ENCODE peak calls at places on chromosomes 1 and 21, in ten cellular contexts. One of them, this sample, is unnamed.

GRCh38 chr1:214420341-214420740 is 131.1 kb downstream of the PTPN14 start:
- DNase-seq in stimulated activated CD4-positive, alpha-beta T cell treated with anti-CD3 and anti-CD28 coated beads, Interleukin-4, amount 100 ng/mL, for 4 hours: no peak
- DNase-seq in HFFc6: no peak
- DNase-seq in transverse colon: no peak
- DNase-seq in HL-60: no peak
- DNase-seq in foreskin fibroblast: no peak
- DNase-seq in amygdala: no peak
- DNase-seq in astrocyte: no peak
- DNase-seq in stimulated activated naive B cell treated with anti-CD40 and anti-IgM and Interleukin-4, amounts not matched to agents 10 μg/mL and 1 μg/mL and 100 μg/mL, for 72 hours: no peak
- DNase-seq in brain microvascular endothelial cell: no peak
- DNase-seq in this sample: no peak

GRCh38 chr1:168243200-168243599 is 17.4 kb downstream of the SFT2D2 start:
- DNase-seq in astrocyte: no peak
- DNase-seq in amygdala: no peak
- DNase-seq in HL-60: no peak
- DNase-seq in stimulated activated CD4-positive, alpha-beta T cell treated with anti-CD3 and anti-CD28 coated beads, Interleukin-4, amount 100 ng/mL, for 4 hours: no peak
- DNase-seq in HFFc6: no peak
- DNase-seq in stimulated activated naive B cell treated with anti-CD40 and anti-IgM and Interleukin-4, amounts not matched to agents 10 μg/mL and 1 μg/mL and 100 μg/mL, for 72 hours: no peak
- DNase-seq in transverse colon: no peak
- DNase-seq in brain microvascular endothelial cell: no peak
- DNase-seq in foreskin fibroblast: no peak
- DNase-seq in this sample: no peak

GRCh38 chr1:11058595-11059165 is 1.1 kb downstream of the SRM start:
- DNase-seq in stimulated activated CD4-positive, alpha-beta T cell treated with anti-CD3 and anti-CD28 coated beads, Interleukin-4, amount 100 ng/mL, for 4 hours: no peak
- DNase-seq in brain microvascular endothelial cell: no peak
- DNase-seq in HFFc6: no peak
- DNase-seq in stimulated activated naive B cell treated with anti-CD40 and anti-IgM and Interleukin-4, amounts not matched to agents 10 μg/mL and 1 μg/mL and 100 μg/mL, for 72 hours: no peak
- DNase-seq in foreskin fibroblast: no peak
- DNase-seq in HL-60: no peak
- DNase-seq in transverse colon: peak; percentile 31
- DNase-seq in astrocyte: no peak
- DNase-seq in amygdala: no peak
- DNase-seq in this sample: no peak

GRCh38 chr1:241702436-241702835 is 50.4 kb downstream of the WDR64 start:
- DNase-seq in amygdala: no peak
- DNase-seq in stimulated activated CD4-positive, alpha-beta T cell treated with anti-CD3 and anti-CD28 coated beads, Interleukin-4, amount 100 ng/mL, for 4 hours: no peak
- DNase-seq in HFFc6: peak; percentile 73
- DNase-seq in transverse colon: no peak
- DNase-seq in brain microvascular endothelial cell: no peak
- DNase-seq in HL-60: no peak
- DNase-seq in stimulated activated naive B cell treated with anti-CD40 and anti-IgM and Interleukin-4, amounts not matched to agents 10 μg/mL and 1 μg/mL and 100 μg/mL, for 72 hours: no peak
- DNase-seq in astrocyte: peak; percentile 18
- DNase-seq in foreskin fibroblast: peak; percentile 85
- DNase-seq in this sample: no peak

GRCh38 chr1:85734961-85735360 is 26.7 kb upstream of the ZNHIT6 start:
- DNase-seq in stimulated activated CD4-positive, alpha-beta T cell treated with anti-CD3 and anti-CD28 coated beads, Interleukin-4, amount 100 ng/mL, for 4 hours: no peak
- DNase-seq in brain microvascular endothelial cell: no peak
- DNase-seq in transverse colon: no peak
- DNase-seq in foreskin fibroblast: no peak
- DNase-seq in HL-60: no peak
- DNase-seq in HFFc6: no peak
- DNase-seq in astrocyte: no peak
- DNase-seq in stimulated activated naive B cell treated with anti-CD40 and anti-IgM and Interleukin-4, amounts not matched to agents 10 μg/mL and 1 μg/mL and 100 μg/mL, for 72 hours: no peak
- DNase-seq in amygdala: no peak
- DNase-seq in this sample: no peak

GRCh38 chr21:40143822-40144525 is 276.7 kb downstream of the PCP4 start:
- DNase-seq in stimulated activated CD4-positive, alpha-beta T cell treated with anti-CD3 and anti-CD28 coated beads, Interleukin-4, amount 100 ng/mL, for 4 hours: no peak
- DNase-seq in stimulated activated naive B cell treated with anti-CD40 and anti-IgM and Interleukin-4, amounts not matched to agents 10 μg/mL and 1 μg/mL and 100 μg/mL, for 72 hours: no peak
- DNase-seq in brain microvascular endothelial cell: peak; percentile 9
- DNase-seq in transverse colon: peak; percentile 41
- DNase-seq in astrocyte: peak; percentile 12
- DNase-seq in HFFc6: peak; percentile 37
- DNase-seq in amygdala: peak; percentile 47
- DNase-seq in foreskin fibroblast: peak; percentile 55
- DNase-seq in HL-60: peak; percentile 1
- DNase-seq in this sample: peak; percentile 11

GRCh38 chr21:46188226-46189212 is 4.3 kb upstream of the SPATC1L start:
- DNase-seq in amygdala: no peak
- DNase-seq in brain microvascular endothelial cell: peak; percentile 52
- DNase-seq in stimulated activated naive B cell treated with anti-CD40 and anti-IgM and Interleukin-4, amounts not matched to agents 10 μg/mL and 1 μg/mL and 100 μg/mL, for 72 hours: no peak
- DNase-seq in HFFc6: peak; percentile 61
- DNase-seq in transverse colon: no peak
- DNase-seq in HL-60: no peak
- DNase-seq in stimulated activated CD4-positive, alpha-beta T cell treated with anti-CD3 and anti-CD28 coated beads, Interleukin-4, amount 100 ng/mL, for 4 hours: no peak
- DNase-seq in foreskin fibroblast: peak; percentile 80
- DNase-seq in astrocyte: peak; percentile 59
- DNase-seq in this sample: no peak

GRCh38 chr1:52603680-52604501 is 1.7 kb downstream of the GPX7 start:
- DNase-seq in astrocyte: no peak
- DNase-seq in stimulated activated naive B cell treated with anti-CD40 and anti-IgM and Interleukin-4, amounts not matched to agents 10 μg/mL and 1 μg/mL and 100 μg/mL, for 72 hours: no peak
- DNase-seq in HFFc6: peak; percentile 55
- DNase-seq in brain microvascular endothelial cell: no peak
- DNase-seq in amygdala: no peak
- DNase-seq in transverse colon: no peak
- DNase-seq in stimulated activated CD4-positive, alpha-beta T cell treated with anti-CD3 and anti-CD28 coated beads, Interleukin-4, amount 100 ng/mL, for 4 hours: no peak
- DNase-seq in foreskin fibroblast: peak; percentile 59
- DNase-seq in HL-60: no peak
- DNase-seq in this sample: no peak

GRCh38 chr1:93605812-93606512 is 75.7 kb downstream of the BCAR3 start:
- DNase-seq in astrocyte: peak; percentile 99
- DNase-seq in brain microvascular endothelial cell: peak; percentile 93
- DNase-seq in transverse colon: no peak
- DNase-seq in HFFc6: peak; percentile 92
- DNase-seq in amygdala: no peak
- DNase-seq in HL-60: no peak
- DNase-seq in stimulated activated CD4-positive, alpha-beta T cell treated with anti-CD3 and anti-CD28 coated beads, Interleukin-4, amount 100 ng/mL, for 4 hours: no peak
- DNase-seq in stimulated activated naive B cell treated with anti-CD40 and anti-IgM and Interleukin-4, amounts not matched to agents 10 μg/mL and 1 μg/mL and 100 μg/mL, for 72 hours: no peak
- DNase-seq in foreskin fibroblast: peak; percentile 94
- DNase-seq in this sample: no peak

GRCh38 chr1:215717677-215718076 is 150.6 kb downstream of the KCTD3 start:
- DNase-seq in HFFc6: no peak
- DNase-seq in stimulated activated CD4-positive, alpha-beta T cell treated with anti-CD3 and anti-CD28 coated beads, Interleukin-4, amount 100 ng/mL, for 4 hours: no peak
- DNase-seq in astrocyte: no peak
- DNase-seq in HL-60: no peak
- DNase-seq in transverse colon: no peak
- DNase-seq in stimulated activated naive B cell treated with anti-CD40 and anti-IgM and Interleukin-4, amounts not matched to agents 10 μg/mL and 1 μg/mL and 100 μg/mL, for 72 hours: no peak
- DNase-seq in amygdala: no peak
- DNase-seq in foreskin fibroblast: no peak
- DNase-seq in brain microvascular endothelial cell: no peak
- DNase-seq in this sample: no peak

GRCh38 chr1:191174298-191174697 is 696.6 kb upstream of the BRINP3 start:
- DNase-seq in astrocyte: no peak
- DNase-seq in stimulated activated naive B cell treated with anti-CD40 and anti-IgM and Interleukin-4, amounts not matched to agents 10 μg/mL and 1 μg/mL and 100 μg/mL, for 72 hours: no peak
- DNase-seq in amygdala: no peak
- DNase-seq in foreskin fibroblast: peak; percentile 17
- DNase-seq in transverse colon: no peak
- DNase-seq in stimulated activated CD4-positive, alpha-beta T cell treated with anti-CD3 and anti-CD28 coated beads, Interleukin-4, amount 100 ng/mL, for 4 hours: no peak
- DNase-seq in HL-60: no peak
- DNase-seq in HFFc6: no peak
- DNase-seq in brain microvascular endothelial cell: no peak
- DNase-seq in this sample: no peak

GRCh38 chr1:235011064-235011598 is 117.5 kb downstream of the TOMM20 start:
- DNase-seq in amygdala: no peak
- DNase-seq in HL-60: no peak
- DNase-seq in stimulated activated naive B cell treated with anti-CD40 and anti-IgM and Interleukin-4, amounts not matched to agents 10 μg/mL and 1 μg/mL and 100 μg/mL, for 72 hours: peak; percentile 90
- DNase-seq in brain microvascular endothelial cell: no peak
- DNase-seq in foreskin fibroblast: no peak
- DNase-seq in HFFc6: no peak
- DNase-seq in astrocyte: no peak
- DNase-seq in transverse colon: no peak
- DNase-seq in stimulated activated CD4-positive, alpha-beta T cell treated with anti-CD3 and anti-CD28 coated beads, Interleukin-4, amount 100 ng/mL, for 4 hours: peak; percentile 72
- DNase-seq in this sample: no peak